ENCODE peak calls at places on chromosome 2, in six cellular contexts. One of them, this sample, is unnamed.

GRCh38 chr2:187546762-187547333 is 7.4 kb downstream of the TFPI start:
- DNase-seq in Panc1: no peak
- DNase-seq in heart right ventricle: no peak
- DNase-seq in neuronal stem cell: no peak
- DNase-seq in cardiac muscle cell: no peak
- DNase-seq in suprapubic skin: no peak
- DNase-seq in this sample: no peak

GRCh38 chr2:30349691-30350090 is 97.4 kb upstream of the LCLAT1 start:
- DNase-seq in Panc1: no peak
- DNase-seq in heart right ventricle: no peak
- DNase-seq in neuronal stem cell: no peak
- DNase-seq in cardiac muscle cell: no peak
- DNase-seq in suprapubic skin: no peak
- DNase-seq in this sample: no peak

GRCh38 chr2:59899692-59900091 is 653.8 kb downstream of the BCL11A start:
- DNase-seq in Panc1: no peak
- DNase-seq in heart right ventricle: no peak
- DNase-seq in neuronal stem cell: no peak
- DNase-seq in cardiac muscle cell: no peak
- DNase-seq in suprapubic skin: no peak
- DNase-seq in this sample: no peak

GRCh38 chr2:15666776-15667578 is 75.3 kb downstream of the DDX1 start:
- DNase-seq in Panc1: no peak
- DNase-seq in heart right ventricle: no peak
- DNase-seq in neuronal stem cell: no peak
- DNase-seq in cardiac muscle cell: peak; percentile 64
- DNase-seq in suprapubic skin: no peak
- DNase-seq in this sample: no peak

GRCh38 chr2:61943251-61943650 is 37.8 kb downstream of the COMMD1 start:
- DNase-seq in Panc1: no peak
- DNase-seq in heart right ventricle: no peak
- DNase-seq in neuronal stem cell: no peak
- DNase-seq in cardiac muscle cell: no peak
- DNase-seq in suprapubic skin: no peak
- DNase-seq in this sample: no peak

GRCh38 chr2:28901841-28902240 is 7.4 kb downstream of the WDR43 start:
- DNase-seq in Panc1: no peak
- DNase-seq in heart right ventricle: no peak
- DNase-seq in neuronal stem cell: no peak
- DNase-seq in cardiac muscle cell: no peak
- DNase-seq in suprapubic skin: no peak
- DNase-seq in this sample: no peak

GRCh38 chr2:241478166-241478565 is 30.2 kb downstream of the STK25 start:
- DNase-seq in Panc1: no peak
- DNase-seq in heart right ventricle: no peak
- DNase-seq in neuronal stem cell: no peak
- DNase-seq in cardiac muscle cell: no peak
- DNase-seq in suprapubic skin: no peak
- DNase-seq in this sample: no peak

GRCh38 chr2:45860136-45861106 is 208.9 kb downstream of the PRKCE start:
- DNase-seq in Panc1: no peak
- DNase-seq in heart right ventricle: peak; percentile 39
- DNase-seq in neuronal stem cell: no peak
- DNase-seq in cardiac muscle cell: peak; percentile 68
- DNase-seq in suprapubic skin: peak; percentile 84
- DNase-seq in this sample: no peak

GRCh38 chr2:133241231-133241575 is 327.1 kb downstream of the NCKAP5 start:
- DNase-seq in Panc1: no peak
- DNase-seq in heart right ventricle: no peak
- DNase-seq in neuronal stem cell: no peak
- DNase-seq in cardiac muscle cell: no peak
- DNase-seq in suprapubic skin: no peak
- DNase-seq in this sample: no peak

GRCh38 chr2:85787282-85787980 is 33.6 kb downstream of the ATOH8 start:
- DNase-seq in Panc1: no peak
- DNase-seq in heart right ventricle: no peak
- DNase-seq in neuronal stem cell: no peak
- DNase-seq in cardiac muscle cell: no peak
- DNase-seq in suprapubic skin: no peak
- DNase-seq in this sample: no peak

GRCh38 chr2:145094353-145094752 is 574.4 kb upstream of the ZEB2 start:
- DNase-seq in Panc1: no peak
- DNase-seq in heart right ventricle: no peak
- DNase-seq in neuronal stem cell: no peak
- DNase-seq in cardiac muscle cell: no peak
- DNase-seq in suprapubic skin: no peak
- DNase-seq in this sample: no peak

GRCh38 chr2:154995332-154995731 is 296.8 kb downstream of the KCNJ3 start:
- DNase-seq in Panc1: no peak
- DNase-seq in heart right ventricle: no peak
- DNase-seq in neuronal stem cell: no peak
- DNase-seq in cardiac muscle cell: no peak
- DNase-seq in suprapubic skin: no peak
- DNase-seq in this sample: no peak

GRCh38 chr2:62722679-62723078 is 17.2 kb downstream of the EHBP1 start:
- DNase-seq in Panc1: no peak
- DNase-seq in heart right ventricle: no peak
- DNase-seq in neuronal stem cell: no peak
- DNase-seq in cardiac muscle cell: no peak
- DNase-seq in suprapubic skin: no peak
- DNase-seq in this sample: no peak

GRCh38 chr2:120238728-120239487 is 13.7 kb upstream of the RALB start:
- DNase-seq in Panc1: no peak
- DNase-seq in heart right ventricle: no peak
- DNase-seq in neuronal stem cell: no peak
- DNase-seq in cardiac muscle cell: no peak
- DNase-seq in suprapubic skin: no peak
- DNase-seq in this sample: no peak

GRCh38 chr2:62304429-62305417 is 108.8 kb downstream of the B3GNT2 start:
- DNase-seq in Panc1: no peak
- DNase-seq in heart right ventricle: peak; percentile 56
- DNase-seq in neuronal stem cell: no peak
- DNase-seq in cardiac muscle cell: no peak
- DNase-seq in suprapubic skin: no peak
- DNase-seq in this sample: peak; percentile 42

GRCh38 chr2:132366787-132367186 is 49.8 kb upstream of the GPR39 start:
- DNase-seq in Panc1: no peak
- DNase-seq in heart right ventricle: no peak
- DNase-seq in neuronal stem cell: no peak
- DNase-seq in cardiac muscle cell: no peak
- DNase-seq in suprapubic skin: no peak
- DNase-seq in this sample: no peak

GRCh38 chr2:31828891-31829290 is 181.9 kb downstream of the MEMO1 start:
- DNase-seq in Panc1: no peak
- DNase-seq in heart right ventricle: no peak
- DNase-seq in neuronal stem cell: no peak
- DNase-seq in cardiac muscle cell: no peak
- DNase-seq in suprapubic skin: no peak
- DNase-seq in this sample: no peak

GRCh38 chr2:24082787-24083566 is 1.7 kb downstream of the TP53I3 start:
- DNase-seq in Panc1: no peak
- DNase-seq in heart right ventricle: no peak
- DNase-seq in neuronal stem cell: no peak
- DNase-seq in cardiac muscle cell: no peak
- DNase-seq in suprapubic skin: no peak
- DNase-seq in this sample: no peak

GRCh38 chr2:76314621-76315020 is 603.9 kb upstream of the GCFC2 start:
- DNase-seq in Panc1: no peak
- DNase-seq in heart right ventricle: no peak
- DNase-seq in neuronal stem cell: no peak
- DNase-seq in cardiac muscle cell: no peak
- DNase-seq in suprapubic skin: no peak
- DNase-seq in this sample: no peak

GRCh38 chr2:119694994-119695521 is 16.1 kb downstream of the TMEM177 start:
- DNase-seq in Panc1: no peak
- DNase-seq in heart right ventricle: no peak
- DNase-seq in neuronal stem cell: no peak
- DNase-seq in cardiac muscle cell: no peak
- DNase-seq in suprapubic skin: no peak
- DNase-seq in this sample: peak; percentile 72

GRCh38 chr2:233798335-233799086 is 20.4 kb downstream of the MROH2A start:
- DNase-seq in Panc1: no peak
- DNase-seq in heart right ventricle: no peak
- DNase-seq in neuronal stem cell: no peak
- DNase-seq in cardiac muscle cell: no peak
- DNase-seq in suprapubic skin: no peak
- DNase-seq in this sample: no peak

GRCh38 chr2:119338826-119339561 is 27.6 kb downstream of the C2orf76 start:
- DNase-seq in Panc1: no peak
- DNase-seq in heart right ventricle: no peak
- DNase-seq in neuronal stem cell: no peak
- DNase-seq in cardiac muscle cell: no peak
- DNase-seq in suprapubic skin: no peak
- DNase-seq in this sample: no peak

GRCh38 chr2:190987938-190988337 is 26.0 kb downstream of the STAT1 start:
- DNase-seq in Panc1: no peak
- DNase-seq in heart right ventricle: no peak
- DNase-seq in neuronal stem cell: no peak
- DNase-seq in cardiac muscle cell: no peak
- DNase-seq in suprapubic skin: no peak
- DNase-seq in this sample: no peak

GRCh38 chr2:190988910-190989309 is 25.1 kb downstream of the STAT1 start:
- DNase-seq in Panc1: no peak
- DNase-seq in heart right ventricle: no peak
- DNase-seq in neuronal stem cell: no peak
- DNase-seq in cardiac muscle cell: no peak
- DNase-seq in suprapubic skin: no peak
- DNase-seq in this sample: no peak

GRCh38 chr2:190993292-190993643 is 20.7 kb downstream of the STAT1 start:
- DNase-seq in Panc1: no peak
- DNase-seq in heart right ventricle: no peak
- DNase-seq in neuronal stem cell: no peak
- DNase-seq in cardiac muscle cell: no peak
- DNase-seq in suprapubic skin: no peak
- DNase-seq in this sample: no peak

GRCh38 chr2:190987116-190987515 is 26.9 kb downstream of the STAT1 start:
- DNase-seq in Panc1: no peak
- DNase-seq in heart right ventricle: no peak
- DNase-seq in neuronal stem cell: no peak
- DNase-seq in cardiac muscle cell: no peak
- DNase-seq in suprapubic skin: no peak
- DNase-seq in this sample: no peak

GRCh38 chr2:190990132-190990531 is 23.8 kb downstream of the STAT1 start:
- DNase-seq in Panc1: no peak
- DNase-seq in heart right ventricle: no peak
- DNase-seq in neuronal stem cell: no peak
- DNase-seq in cardiac muscle cell: no peak
- DNase-seq in suprapubic skin: no peak
- DNase-seq in this sample: no peak
- H3K36me3 ChIP-seq in Panc1: peaks cover 49% of the 10 kb centered on the region
- H3K36me3 ChIP-seq in heart right ventricle: peaks cover 100% of the 10 kb centered on the region
- H3K36me3 ChIP-seq in neuronal stem cell: peaks cover 96% of the 10 kb centered on the region
- H3K36me3 ChIP-seq in cardiac muscle cell: peaks cover 32% of the 10 kb centered on the region
- H3K36me3 ChIP-seq in suprapubic skin: peaks cover 99% of the 10 kb centered on the region
- H3K36me3 ChIP-seq in this sample: peaks cover 5% of the 10 kb centered on the region

GRCh38 chr2:219567131-219567530 is 4.2 kb downstream of the OBSL1 start:
- DNase-seq in Panc1: no peak
- DNase-seq in heart right ventricle: peak; percentile 13
- DNase-seq in neuronal stem cell: no peak
- DNase-seq in cardiac muscle cell: no peak
- DNase-seq in suprapubic skin: peak; percentile 40
- DNase-seq in this sample: no peak

GRCh38 chr2:219567791-219568361 is 3.5 kb downstream of the OBSL1 start:
- DNase-seq in Panc1: no peak
- DNase-seq in heart right ventricle: no peak
- DNase-seq in neuronal stem cell: no peak
- DNase-seq in cardiac muscle cell: no peak
- DNase-seq in suprapubic skin: no peak
- DNase-seq in this sample: no peak

GRCh38 chr2:219565130-219566080 is 5.9 kb downstream of the OBSL1 start:
- DNase-seq in Panc1: no peak
- DNase-seq in heart right ventricle: no peak
- DNase-seq in neuronal stem cell: no peak
- DNase-seq in cardiac muscle cell: no peak
- DNase-seq in suprapubic skin: peak; percentile 53
- DNase-seq in this sample: no peak

GRCh38 chr2:219569041-219569440 is 2.3 kb downstream of the OBSL1 start:
- DNase-seq in Panc1: no peak
- DNase-seq in heart right ventricle: no peak
- DNase-seq in neuronal stem cell: no peak
- DNase-seq in cardiac muscle cell: no peak
- DNase-seq in suprapubic skin: no peak
- DNase-seq in this sample: no peak

GRCh38 chr2:219566640-219567039 is 4.7 kb downstream of the OBSL1 start:
- DNase-seq in Panc1: no peak
- DNase-seq in heart right ventricle: no peak
- DNase-seq in neuronal stem cell: no peak
- DNase-seq in cardiac muscle cell: no peak
- DNase-seq in suprapubic skin: no peak
- DNase-seq in this sample: no peak
- H3K36me3 ChIP-seq in Panc1: no peaks in the 10 kb centered on the region
- H3K36me3 ChIP-seq in heart right ventricle: peaks cover 57% of the 10 kb centered on the region
- H3K36me3 ChIP-seq in neuronal stem cell: peaks cover 83% of the 10 kb centered on the region
- H3K36me3 ChIP-seq in cardiac muscle cell: peaks cover 57% of the 10 kb centered on the region
- H3K36me3 ChIP-seq in suprapubic skin: peaks cover 29% of the 10 kb centered on the region
- H3K36me3 ChIP-seq in this sample: peaks cover 1% of the 10 kb centered on the region

GRCh38 chr2:181523756-181524155 is 66.6 kb downstream of the ITGA4 start:
- DNase-seq in Panc1: no peak
- DNase-seq in heart right ventricle: no peak
- DNase-seq in neuronal stem cell: no peak
- DNase-seq in cardiac muscle cell: no peak
- DNase-seq in suprapubic skin: no peak
- DNase-seq in this sample: no peak

GRCh38 chr2:181528441-181528840 is 71.3 kb downstream of the ITGA4 start:
- DNase-seq in Panc1: no peak
- DNase-seq in heart right ventricle: no peak
- DNase-seq in neuronal stem cell: no peak
- DNase-seq in cardiac muscle cell: no peak
- DNase-seq in suprapubic skin: no peak
- DNase-seq in this sample: no peak

GRCh38 chr2:181526014-181526413 is 68.8 kb downstream of the ITGA4 start:
- DNase-seq in Panc1: no peak
- DNase-seq in heart right ventricle: no peak
- DNase-seq in neuronal stem cell: no peak
- DNase-seq in cardiac muscle cell: no peak
- DNase-seq in suprapubic skin: no peak
- DNase-seq in this sample: no peak

DNA sequence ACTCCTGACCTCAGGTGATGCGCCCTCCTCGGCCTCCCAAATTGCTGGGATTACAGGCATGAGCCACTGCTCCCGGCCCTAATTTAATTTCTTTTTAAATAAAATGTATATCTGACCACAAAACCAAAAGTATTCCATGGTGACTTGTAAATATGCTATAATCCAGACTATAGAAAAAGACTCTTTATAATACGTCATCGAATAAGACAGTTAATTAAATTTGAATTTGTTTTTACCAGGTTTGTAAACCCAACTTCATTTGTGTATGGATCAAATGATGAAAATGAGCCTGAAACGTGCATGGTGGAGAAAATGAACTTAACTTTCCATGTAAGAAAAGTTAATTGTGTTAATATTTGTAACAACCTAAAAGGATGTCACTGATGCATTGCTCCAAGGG is 69.9 kb downstream of the ITGA4 start:
- DNase-seq in Panc1: no peak
- DNase-seq in heart right ventricle: no peak
- DNase-seq in neuronal stem cell: no peak
- DNase-seq in cardiac muscle cell: no peak
- DNase-seq in suprapubic skin: no peak
- DNase-seq in this sample: no peak
- H3K36me3 ChIP-seq in Panc1: no peaks in the 10 kb centered on the region
- H3K36me3 ChIP-seq in heart right ventricle: no peaks in the 10 kb centered on the region
- H3K36me3 ChIP-seq in neuronal stem cell: no peaks in the 10 kb centered on the region
- H3K36me3 ChIP-seq in cardiac muscle cell: no peaks in the 10 kb centered on the region
- H3K36me3 ChIP-seq in suprapubic skin: no peaks in the 10 kb centered on the region
- H3K36me3 ChIP-seq in this sample: no peaks in the 10 kb centered on the region

GRCh38 chr2:17690776-17691175 is 62.8 kb downstream of the SMC6 start:
- DNase-seq in Panc1: no peak
- DNase-seq in heart right ventricle: no peak
- DNase-seq in neuronal stem cell: no peak
- DNase-seq in cardiac muscle cell: no peak
- DNase-seq in suprapubic skin: no peak
- DNase-seq in this sample: no peak
- H3K36me3 ChIP-seq in Panc1: peaks cover 29% of the 10 kb centered on the region
- H3K36me3 ChIP-seq in heart right ventricle: peaks cover 93% of the 10 kb centered on the region
- H3K36me3 ChIP-seq in neuronal stem cell: peaks cover 84% of the 10 kb centered on the region
- H3K36me3 ChIP-seq in cardiac muscle cell: peaks cover 38% of the 10 kb centered on the region
- H3K36me3 ChIP-seq in suprapubic skin: peaks cover 64% of the 10 kb centered on the region
- H3K36me3 ChIP-seq in this sample: no peaks in the 10 kb centered on the region